ENCODE peak calls at places on chromosomes 5 and 9, in five cellular contexts. M is mesothelial cell of epicardium, R is WTC11, B is tibial nerve, C is cardiac fibroblast. A is an unnamed sample.

GRCh38 chr9:109799792-109800191 is 19.8 kb downstream of the PALM2AKAP2 start:
- DNase-seq in R (no peak), M (no peak), B (no peak), C (peak), A (no peak)

GRCh38 chr5:119398713-119399492 is 43.1 kb downstream of the TNFAIP8 start:
- DNase-seq in M (no peak), R (no peak), B (peak), C (peak), A (no peak)

GRCh38 chr5:145681686-145682085 is 153.5 kb downstream of the PRELID2 start:
- DNase-seq in C (peak), B (peak), R (peak), M (no peak), A (no peak)

GRCh38 chr9:89730715-89731114 is 125.9 kb downstream of the GADD45G start:
- DNase-seq in R (peak), M (no peak), C (no peak), B (no peak), A (no peak)

GRCh38 chr5:138468966-138469539 is 3.8 kb downstream of the EGR1 start:
- DNase-seq in C (no peak), B (no peak), R (no peak), M (no peak), A (no peak)

GRCh38 chr9:130181645-130182044 is 9.4 kb downstream of the NCS1 start:
- DNase-seq in B (no peak), R (no peak), M (no peak), C (no peak), A (no peak)

GRCh38 chr5:142833517-142834446 is 63.6 kb downstream of the ARHGAP26 start:
- DNase-seq in M (no peak), C (no peak), B (no peak), R (no peak), A (no peak)

GRCh38 chr5:112192886-112193285 is 226.2 kb downstream of the EPB41L4A start:
- DNase-seq in M (no peak), R (no peak), B (no peak), C (no peak), A (no peak)

GRCh38 chr9:78927099-78927940 is 630.4 kb downstream of the PSAT1 start:
- DNase-seq in R (no peak), B (no peak), M (no peak), C (peak), A (no peak)

GRCh38 chr9:126670270-126670669 is 56.5 kb downstream of the LMX1B start:
- DNase-seq in B (no peak), C (no peak), M (no peak), R (no peak), A (no peak)

GRCh38 chr5:176397736-176398420 is 9.3 kb downstream of the HIGD2A start:
- DNase-seq in B (no peak), R (no peak), M (no peak), C (no peak), A (no peak)

GRCh38 chr9:109870365-109870764 is 90.4 kb downstream of the PALM2AKAP2 start:
- DNase-seq in M (no peak), B (no peak), C (no peak), R (no peak), A (no peak)

GRCh38 chr9:134358026-134358967 is 32.0 kb downstream of the RXRA start:
- DNase-seq in M (no peak), B (no peak), R (no peak), C (no peak), A (no peak)

GRCh38 chr9:35048521-35048920 is 23.9 kb downstream of the VCP start:
- DNase-seq in M (no peak), B (no peak), C (no peak), R (no peak), A (no peak)

GRCh38 chr5:131749723-131750470 is 46.9 kb downstream of the FNIP1 start:
- DNase-seq in R (no peak), B (no peak), M (no peak), C (peak), A (no peak)

GRCh38 chr9:18396102-18396728 is 77.7 kb upstream of the ADAMTSL1 start:
- DNase-seq in M (no peak), C (peak), R (no peak), B (no peak), A (no peak)

GRCh38 chr9:12415361-12415760 is 277.8 kb upstream of the TYRP1 start:
- DNase-seq in M (no peak), R (no peak), C (no peak), B (no peak), A (no peak)

GRCh38 chr9:127767909-127768331 is 10.5 kb downstream of the SH2D3C start:
- DNase-seq in C (no peak), R (no peak), M (peak), B (no peak), A (no peak)

GRCh38 chr9:34862043-34862442 is 96.0 kb upstream of the PHF24 start:
- DNase-seq in R (no peak), M (no peak), C (no peak), B (no peak), A (no peak)

GRCh38 chr5:143955140-143955539 is 143.2 kb downstream of the HMHB1 start:
- DNase-seq in B (no peak), M (no peak), R (no peak), C (peak), A (no peak)

GRCh38 chr5:143952809-143953208 is 140.8 kb downstream of the HMHB1 start:
- DNase-seq in R (no peak), M (no peak), C (no peak), B (no peak), A (no peak)

DNA sequence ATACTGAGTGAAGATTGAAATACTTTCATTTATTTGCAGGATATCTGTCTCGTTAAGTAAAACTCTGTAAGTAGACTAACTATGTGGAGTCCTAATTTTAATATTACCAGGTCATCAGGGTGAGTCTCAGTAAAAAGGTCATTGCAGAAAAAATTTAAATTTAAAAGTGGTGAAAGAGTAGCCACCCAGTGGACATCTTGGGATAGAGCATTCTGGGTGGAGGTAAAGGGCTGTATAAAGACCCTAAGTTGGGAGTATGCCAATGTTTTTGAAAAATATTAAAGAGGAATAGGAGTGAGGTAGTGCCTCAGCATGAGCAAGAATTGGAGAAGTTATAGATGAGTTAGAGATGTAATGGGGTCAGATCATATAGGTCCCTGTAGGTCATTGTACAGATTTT is 145.5 kb downstream of the HMHB1 start:
- DNase-seq in M (no peak), B (no peak), C (peak), R (no peak), A (no peak)
- TF ChIP-seq CTCF in M (peak), B (no peak), C (peak), R (peak), A (peak)

GRCh38 chr9:36895744-36896260 is 138.3 kb downstream of the PAX5 start:
- DNase-seq in M (no peak), R (no peak), C (no peak), B (no peak), A (no peak)
- TF ChIP-seq CTCF in M (no peak), R (no peak), C (no peak), B (no peak), A (no peak)

GRCh38 chr5:78515665-78516064 is 132.9 kb downstream of the LHFPL2 start:
- DNase-seq in R (peak), C (no peak), M (no peak), B (no peak), A (no peak)
- TF ChIP-seq CTCF in R (no peak), C (no peak), M (no peak), B (no peak), A (no peak)

GRCh38 chr9:83220737-83221136 is 157.8 kb upstream of the RASEF start:
- DNase-seq in M (no peak), C (peak), B (no peak), R (no peak), A (no peak)

GRCh38 chr9:83218411-83219090 is 155.6 kb upstream of the RASEF start:
- DNase-seq in C (no peak), B (no peak), R (no peak), M (no peak), A (no peak)

GRCh38 chr9:83219924-83220438 is 157.0 kb upstream of the RASEF start:
- DNase-seq in M (no peak), B (no peak), R (no peak), C (no peak), A (no peak)

GRCh38 chr9:83219154-83219923 is 156.4 kb upstream of the RASEF start:
- DNase-seq in B (peak), R (peak), C (peak), M (peak), A (peak)
- TF ChIP-seq CTCF in B (no peak), R (peak), C (peak), M (no peak), A (peak)

GRCh38 chr9:70420267-70421019 is 6.0 kb upstream of the KLF9 start:
- DNase-seq in R (peak), C (peak), B (peak), M (peak), A (peak)

GRCh38 chr9:70418822-70419545 is 4.5 kb upstream of the KLF9 start:
- DNase-seq in M (peak), R (peak), B (peak), C (peak), A (peak)

GRCh38 chr9:70421272-70422180 is 7.1 kb upstream of the KLF9 start:
- DNase-seq in C (peak), M (no peak), R (no peak), B (peak), A (no peak)

GRCh38 chr9:70421020-70421271 is 6.5 kb upstream of the KLF9 start:
- DNase-seq in C (no peak), B (no peak), R (no peak), M (no peak), A (no peak)

DNA sequence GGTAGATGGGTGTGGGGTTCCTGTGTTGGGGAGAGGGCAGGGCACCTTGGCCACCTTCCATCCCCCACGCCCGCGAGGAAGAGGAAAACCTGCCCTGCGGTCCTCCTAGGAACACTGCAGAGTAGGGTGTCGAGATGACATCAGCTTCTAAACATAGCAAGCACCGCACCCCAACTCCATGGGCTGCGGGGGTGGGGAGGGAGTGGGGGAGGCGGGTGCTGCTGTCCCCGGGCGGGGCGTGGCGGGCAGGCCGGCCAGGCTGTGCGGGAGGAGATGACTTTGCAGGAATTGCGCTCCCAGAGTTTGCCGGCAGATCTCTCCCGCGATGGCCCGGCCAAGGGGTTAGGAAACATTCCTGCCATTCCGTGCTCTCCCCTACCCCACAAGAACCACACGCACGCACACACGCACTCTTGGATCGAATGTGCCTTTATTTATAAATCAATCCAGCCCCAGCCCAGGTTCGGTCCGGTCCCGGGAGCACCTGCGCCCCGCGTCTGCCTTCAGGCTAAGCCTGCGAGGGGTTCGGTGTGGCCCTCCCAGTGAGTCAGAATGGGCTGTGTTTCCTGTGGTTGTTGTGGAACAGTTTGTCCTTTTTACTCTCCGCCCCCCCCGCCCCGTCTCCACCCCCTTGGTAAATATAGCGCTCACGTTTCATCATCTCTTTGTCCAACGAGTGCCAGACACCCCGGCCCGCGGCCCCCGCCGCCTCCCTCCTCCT is 5.2 kb upstream of the KLF9 start:
- DNase-seq in R (peak), B (peak), M (peak), C (peak), A (no peak)
- TF ChIP-seq CTCF in R (no peak), B (peak), M (no peak), C (no peak), A (no peak)

DNA sequence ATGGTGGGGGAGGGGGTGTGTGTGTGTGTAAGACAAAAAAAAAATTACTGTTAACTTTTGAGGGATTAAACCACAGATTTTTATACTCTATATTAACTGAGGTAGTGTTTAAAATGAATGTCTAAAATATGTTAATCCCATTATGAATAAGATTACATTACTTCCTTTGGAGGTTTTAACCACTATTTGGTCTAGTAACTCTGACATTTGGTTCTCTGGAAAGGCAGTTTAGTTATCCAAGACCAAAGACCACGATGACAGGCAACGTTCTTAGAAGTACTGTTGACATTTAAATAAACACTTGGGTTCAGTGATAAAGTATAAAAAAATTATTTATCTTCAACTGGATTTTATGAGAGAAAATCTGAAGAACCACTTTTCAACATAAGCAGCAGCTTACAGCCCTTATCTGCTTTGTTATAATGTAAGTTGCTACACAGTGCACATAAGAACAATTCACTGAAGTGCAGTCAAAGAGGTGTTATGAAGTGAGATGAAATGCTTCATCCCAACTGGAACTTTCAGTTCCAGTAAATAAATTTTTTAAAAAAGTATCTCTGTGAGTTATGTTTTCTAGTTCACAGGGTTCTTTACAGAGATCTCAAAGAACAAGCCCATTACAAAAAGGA is 94.5 kb downstream of the OSMR start:
- DNase-seq in M (no peak), B (no peak), C (no peak), R (no peak), A (no peak)
- TF ChIP-seq CTCF in M (no peak), B (no peak), C (no peak), R (no peak), A (no peak)

A was measured in D721Med.